ENCODE peak calls at places on chromosomes 12 and 14, in seven cellular contexts. I is ovary, K is stomach, T is esophagus muscularis mucosa, F is HepG2, S is GM12878, L is SK-N-SH. J is an unnamed sample.
A peak's percentile ranks its signal among the peaks of the same experiment; 100 is the strongest.

GRCh38 chr12:29148958-29149690 is at the start of gene FAR2:
- DNase-seq in I (no peak), K (peak; percentile 43), T (no peak), F (no peak), S (no peak), L (peak; percentile 85), J (peak; percentile 78)

GRCh38 chr14:74265312-74265965 is 26.2 kb downstream of the VSX2 start:
- DNase-seq in I (no peak), K (no peak), T (no peak), F (no peak), S (no peak), L (no peak), J (no peak)

GRCh38 chr14:74425525-74426201 is 347 bp downstream of the SYNDIG1L start:
- DNase-seq in I (peak; percentile 66), K (no peak), T (no peak), F (no peak), S (no peak), L (peak; percentile 83), J (peak; percentile 74)

GRCh38 chr14:89466460-89466859 is 49.4 kb upstream of the FOXN3 start:
- DNase-seq in I (no peak), K (no peak), T (no peak), F (no peak), S (no peak), L (no peak), J (no peak)

GRCh38 chr14:23153891-23154796 is 29.3 kb downstream of the SLC7A8 start:
- DNase-seq in I (peak; percentile 95), K (peak; percentile 97), T (peak; percentile 97), F (no peak), S (no peak), L (peak; percentile 34), J (peak; percentile 97)

GRCh38 chr12:101877816-101878811 is 734 bp downstream of the DRAM1 start:
- DNase-seq in I (no peak), K (peak; percentile 32), T (no peak), F (peak; percentile 7), S (no peak), L (peak; percentile 18), J (no peak)

GRCh38 chr12:1481326-1481725 is 113.1 kb downstream of the FBXL14 start:
- DNase-seq in I (no peak), K (no peak), T (no peak), F (no peak), S (no peak), L (no peak), J (no peak)

GRCh38 chr12:96036765-96037455 is 1.5 kb upstream of the LTA4H start:
- DNase-seq in I (no peak), K (no peak), T (no peak), F (no peak), S (no peak), L (no peak), J (no peak)

GRCh38 chr12:109134186-109134917 is 18.0 kb downstream of the ACACB start:
- DNase-seq in I (no peak), K (peak; percentile 31), T (no peak), F (no peak), S (no peak), L (peak; percentile 60), J (peak; percentile 75)

GRCh38 chr14:42004321-42004720 is 397.6 kb downstream of the LRFN5 start:
- DNase-seq in I (no peak), K (no peak), T (no peak), F (no peak), S (no peak), L (no peak), J (no peak)

GRCh38 chr14:101101456-101102056 is 198.0 kb upstream of the RTL1 start:
- DNase-seq in I (peak; percentile 12), K (no peak), T (peak; percentile 85), F (no peak), S (no peak), L (no peak), J (peak; percentile 35)

GRCh38 chr12:46214668-46215429 is 54.0 kb downstream of the SLC38A1 start:
- DNase-seq in I (no peak), K (peak; percentile 45), T (no peak), F (no peak), S (peak; percentile 78), L (no peak), J (no peak)

GRCh38 chr12:40175489-40175888 is 49.3 kb upstream of the LRRK2 start:
- DNase-seq in I (no peak), K (no peak), T (no peak), F (no peak), S (no peak), L (no peak), J (no peak)

GRCh38 chr14:23093993-23094665 is 807 bp downstream of the ACIN1 start:
- DNase-seq in I (no peak), K (no peak), T (no peak), F (no peak), S (no peak), L (peak; percentile 83), J (no peak)

GRCh38 chr12:4962539-4963486 is 53.1 kb downstream of the KCNA1 start:
- DNase-seq in I (no peak), K (no peak), T (no peak), F (no peak), S (no peak), L (no peak), J (no peak)

GRCh38 chr12:79127268-79127895 is 262.8 kb downstream of the SYT1 start:
- DNase-seq in I (no peak), K (no peak), T (no peak), F (no peak), S (no peak), L (no peak), J (no peak)

GRCh38 chr12:32920506-32921085 is 24.0 kb upstream of the PKP2 start:
- DNase-seq in I (no peak), K (no peak), T (no peak), F (no peak), S (no peak), L (no peak), J (no peak)

DNA sequence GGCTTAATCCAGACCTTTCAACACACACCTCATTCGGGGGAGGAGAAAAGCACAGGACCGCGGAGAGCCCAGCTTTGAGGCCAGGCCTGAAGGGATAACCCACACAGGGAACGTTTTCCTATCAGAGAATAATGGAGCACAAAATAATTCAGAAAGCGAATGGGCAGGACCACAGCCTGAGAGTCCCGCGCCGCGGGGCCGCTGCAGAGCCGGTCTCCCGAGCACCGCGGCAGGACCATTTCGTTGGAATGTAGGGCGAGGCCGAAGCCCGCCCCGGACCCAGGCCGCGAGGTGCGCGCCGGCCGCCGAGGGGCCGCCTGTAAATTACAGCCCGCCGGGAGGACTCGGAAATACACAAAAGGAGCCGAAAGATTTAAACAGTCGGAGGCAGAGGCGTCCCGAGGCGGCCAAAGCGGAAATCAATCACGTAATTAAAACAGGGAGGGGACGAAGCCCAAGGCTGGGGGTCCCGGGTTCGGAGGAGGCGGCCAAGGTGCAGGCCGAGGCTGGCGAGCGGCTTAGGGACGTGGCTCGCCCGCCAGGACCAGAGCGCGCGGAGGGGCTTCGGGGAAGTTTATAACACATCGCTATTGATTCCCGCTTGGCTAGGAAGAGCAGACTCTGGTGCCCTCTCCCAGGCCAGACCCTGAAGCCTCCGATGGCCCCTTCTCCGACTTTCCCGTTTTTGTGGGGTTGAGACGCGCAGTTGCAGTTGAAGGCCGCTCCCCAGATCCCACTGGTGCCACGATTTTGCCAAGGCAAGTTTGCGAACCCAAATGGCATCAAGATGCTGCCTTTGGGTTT is 6.3 kb upstream of the HOXC4 start:
- DNase-seq in I (peak; percentile 27), K (no peak), T (no peak), F (no peak), S (no peak), L (no peak), J (no peak)
- H3K27me3 ChIP-seq in I (no peaks in the 10 kb centered on the region), K (no peaks in the 10 kb centered on the region), T (no peaks in the 10 kb centered on the region), F (peaks cover 5% of the 10 kb centered on the region), S (peaks cover 4% of the 10 kb centered on the region), L (no peaks in the 10 kb centered on the region), J (peaks cover 17% of the 10 kb centered on the region)

GRCh38 chr12:57547366-57548315 is 649 bp upstream of the DCTN2 start:
- DNase-seq in I (no peak), K (no peak), T (no peak), F (no peak), S (no peak), L (no peak), J (no peak)
- TF ChIP-seq EP300 in I (no peak), K (no peak), T (no peak), F (no peak), S (no peak), L (no peak), J (no peak)

DNA sequence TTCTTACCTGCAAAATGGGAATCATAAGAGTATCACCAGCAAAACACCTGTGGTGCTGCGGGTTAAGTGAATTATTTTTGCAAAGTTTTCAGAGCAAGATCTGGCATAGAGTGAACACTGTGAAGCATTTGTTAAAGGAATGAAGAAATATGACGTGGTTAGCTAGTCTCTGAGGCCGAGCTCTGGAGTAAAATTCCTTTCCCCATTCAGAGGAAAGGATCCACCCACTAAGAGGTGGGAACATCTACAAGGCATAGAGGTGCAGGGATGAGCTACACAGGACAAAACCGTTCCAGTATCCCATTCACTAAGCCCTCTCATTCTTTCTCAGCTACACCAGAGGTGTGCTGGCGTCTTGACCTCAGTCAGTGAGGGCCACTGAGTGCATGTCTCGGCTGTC is 48.5 kb downstream of the JAG2 start:
- DNase-seq in I (no peak), K (no peak), T (no peak), F (no peak), S (no peak), L (no peak), J (no peak)
- H3K27me3 ChIP-seq in I (no peaks in the 10 kb centered on the region), K (no peaks in the 10 kb centered on the region), T (no peaks in the 10 kb centered on the region), F (peaks cover 2% of the 10 kb centered on the region), S (no peaks in the 10 kb centered on the region), L (peaks cover 51% of the 10 kb centered on the region), J (peaks cover 9% of the 10 kb centered on the region)

GRCh38 chr12:60191271-60191670 is 595.4 kb downstream of the SLC16A7 start:
- DNase-seq in I (no peak), K (no peak), T (no peak), F (no peak), S (no peak), L (no peak), J (no peak)
- TF ChIP-seq EP300 in I (no peak), K (no peak), T (no peak), F (no peak), S (no peak), L (no peak), J (no peak)

DNA sequence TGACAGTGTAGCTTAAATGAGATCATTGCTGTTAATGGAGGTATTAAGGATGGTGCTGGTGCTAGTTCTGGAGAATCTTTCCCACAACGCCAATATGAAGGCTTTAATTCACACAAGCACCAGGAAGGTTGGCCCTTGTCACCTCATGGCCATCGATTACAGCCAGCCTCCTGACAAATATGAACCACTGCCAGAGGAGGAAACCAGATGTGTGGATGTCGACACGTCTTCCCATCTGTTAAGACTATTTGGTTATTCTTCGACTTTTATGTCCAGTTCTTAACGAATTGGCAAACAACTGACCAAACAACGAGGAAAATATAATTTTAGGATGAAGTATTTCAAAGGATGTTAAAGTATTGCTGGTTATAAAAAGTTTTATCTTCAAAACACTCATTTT is 79.5 kb downstream of the PIK3C2G start:
- DNase-seq in I (no peak), K (no peak), T (no peak), F (no peak), S (no peak), L (no peak), J (no peak)
- H3K27me3 ChIP-seq in I (no peaks in the 10 kb centered on the region), K (no peaks in the 10 kb centered on the region), T (no peaks in the 10 kb centered on the region), F (no peaks in the 10 kb centered on the region), S (no peaks in the 10 kb centered on the region), L (no peaks in the 10 kb centered on the region), J (no peaks in the 10 kb centered on the region)

DNA sequence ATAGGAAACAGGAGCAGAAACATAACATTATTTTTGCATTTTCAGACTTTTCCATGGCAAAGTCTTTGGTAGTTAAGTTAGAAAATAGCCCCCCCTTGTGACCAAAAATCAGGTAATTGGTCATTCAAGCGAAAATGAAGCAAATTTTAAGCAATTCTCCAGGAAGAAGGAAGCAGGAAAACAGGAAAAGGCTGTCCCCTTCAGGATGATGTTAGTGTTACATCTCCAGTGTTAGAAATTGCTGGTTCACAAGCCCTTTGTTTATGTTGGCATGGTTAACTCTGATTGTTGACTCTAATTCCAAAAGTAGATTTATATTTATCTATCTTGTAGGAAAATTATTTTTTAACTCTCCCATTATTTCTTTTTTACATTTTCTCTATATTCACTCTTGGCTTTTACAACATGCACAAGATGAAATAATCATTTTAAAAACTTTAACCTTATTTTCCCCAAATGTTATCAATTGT is 18.8 kb upstream of the GAS2L3 start:
- DNase-seq in I (no peak), K (no peak), T (no peak), F (peak; percentile 88), S (no peak), L (peak; percentile 77), J (no peak)
- TF ChIP-seq EP300 in I (no peak), K (no peak), T (no peak), F (no peak), S (no peak), L (no peak), J (no peak)

J was measured in suprapubic skin.